ENCODE peak calls at places on chromosomes 7 and 10, in nine cellular contexts. One of them, this sample, is unnamed.

GRCh38 chr10:62266147-62266546 is 2.5 kb downstream of the RTKN2 start:
- DNase-seq in fibroblast of lung: no peak
- DNase-seq in cardiac muscle cell: no peak
- DNase-seq in heart left ventricle: no peak
- DNase-seq in GM20000: no peak
- DNase-seq in ovary: no peak
- DNase-seq in neural crest cell: no peak
- DNase-seq in BJ: no peak
- DNase-seq in thoracic aorta: no peak
- DNase-seq in this sample: no peak

GRCh38 chr10:110818311-110819257 is 53.1 kb upstream of the PDCD4 start:
- DNase-seq in fibroblast of lung: no peak
- DNase-seq in GM20000: no peak
- DNase-seq in heart left ventricle: no peak
- DNase-seq in cardiac muscle cell: no peak
- DNase-seq in ovary: no peak
- DNase-seq in thoracic aorta: no peak
- DNase-seq in BJ: no peak
- DNase-seq in neural crest cell: no peak
- DNase-seq in this sample: no peak

GRCh38 chr7:46630031-46630430 is 709.0 kb upstream of the IGFBP3 start:
- DNase-seq in neural crest cell: no peak
- DNase-seq in cardiac muscle cell: no peak
- DNase-seq in BJ: peak
- DNase-seq in heart left ventricle: no peak
- DNase-seq in ovary: no peak
- DNase-seq in thoracic aorta: no peak
- DNase-seq in GM20000: no peak
- DNase-seq in fibroblast of lung: peak
- DNase-seq in this sample: no peak

GRCh38 chr10:79088176-79088575 is 19.4 kb downstream of the ZMIZ1 start:
- DNase-seq in BJ: no peak
- DNase-seq in thoracic aorta: no peak
- DNase-seq in fibroblast of lung: no peak
- DNase-seq in heart left ventricle: peak
- DNase-seq in GM20000: no peak
- DNase-seq in ovary: no peak
- DNase-seq in neural crest cell: no peak
- DNase-seq in cardiac muscle cell: no peak
- DNase-seq in this sample: no peak

GRCh38 chr7:91784469-91784868 is 96.0 kb downstream of the MTERF1 start:
- DNase-seq in heart left ventricle: no peak
- DNase-seq in cardiac muscle cell: peak
- DNase-seq in BJ: peak
- DNase-seq in fibroblast of lung: peak
- DNase-seq in neural crest cell: no peak
- DNase-seq in GM20000: no peak
- DNase-seq in thoracic aorta: no peak
- DNase-seq in ovary: no peak
- DNase-seq in this sample: no peak

GRCh38 chr7:81846398-81846797 is 76.6 kb upstream of the HGF start:
- DNase-seq in thoracic aorta: no peak
- DNase-seq in neural crest cell: no peak
- DNase-seq in heart left ventricle: peak
- DNase-seq in BJ: peak
- DNase-seq in cardiac muscle cell: no peak
- DNase-seq in fibroblast of lung: peak
- DNase-seq in GM20000: no peak
- DNase-seq in ovary: no peak
- DNase-seq in this sample: no peak

GRCh38 chr10:94115725-94116124 is 122.0 kb downstream of the PLCE1 start:
- DNase-seq in heart left ventricle: no peak
- DNase-seq in neural crest cell: no peak
- DNase-seq in thoracic aorta: no peak
- DNase-seq in cardiac muscle cell: no peak
- DNase-seq in fibroblast of lung: no peak
- DNase-seq in BJ: no peak
- DNase-seq in ovary: no peak
- DNase-seq in GM20000: no peak
- DNase-seq in this sample: no peak

GRCh38 chr7:20793686-20794394 is 7.2 kb upstream of the SP8 start:
- DNase-seq in neural crest cell: no peak
- DNase-seq in BJ: no peak
- DNase-seq in GM20000: no peak
- DNase-seq in cardiac muscle cell: no peak
- DNase-seq in ovary: no peak
- DNase-seq in fibroblast of lung: no peak
- DNase-seq in thoracic aorta: no peak
- DNase-seq in heart left ventricle: no peak
- DNase-seq in this sample: no peak

GRCh38 chr7:74587435-74588126 is 69.9 kb upstream of the GTF2I start:
- DNase-seq in thoracic aorta: peak
- DNase-seq in GM20000: peak
- DNase-seq in ovary: peak
- DNase-seq in fibroblast of lung: peak
- DNase-seq in BJ: peak
- DNase-seq in cardiac muscle cell: peak
- DNase-seq in heart left ventricle: peak
- DNase-seq in neural crest cell: peak
- DNase-seq in this sample: no peak

GRCh38 chr7:88109612-88110011 is 110.2 kb downstream of the SRI start:
- DNase-seq in heart left ventricle: no peak
- DNase-seq in ovary: no peak
- DNase-seq in GM20000: no peak
- DNase-seq in cardiac muscle cell: no peak
- DNase-seq in thoracic aorta: no peak
- DNase-seq in neural crest cell: no peak
- DNase-seq in fibroblast of lung: no peak
- DNase-seq in BJ: no peak
- DNase-seq in this sample: no peak

GRCh38 chr10:24255115-24255895 is 46.4 kb downstream of the KIAA1217 start:
- DNase-seq in ovary: no peak
- DNase-seq in fibroblast of lung: no peak
- DNase-seq in neural crest cell: no peak
- DNase-seq in cardiac muscle cell: no peak
- DNase-seq in BJ: no peak
- DNase-seq in heart left ventricle: no peak
- DNase-seq in thoracic aorta: no peak
- DNase-seq in GM20000: no peak
- DNase-seq in this sample: no peak

GRCh38 chr10:57035310-57035709 is 674.3 kb upstream of the ZWINT start:
- DNase-seq in GM20000: no peak
- DNase-seq in ovary: no peak
- DNase-seq in fibroblast of lung: no peak
- DNase-seq in thoracic aorta: no peak
- DNase-seq in cardiac muscle cell: no peak
- DNase-seq in BJ: no peak
- DNase-seq in heart left ventricle: no peak
- DNase-seq in neural crest cell: no peak
- DNase-seq in this sample: no peak

GRCh38 chr7:21923663-21924062 is 22.0 kb downstream of the CDCA7L start:
- DNase-seq in neural crest cell: no peak
- DNase-seq in thoracic aorta: no peak
- DNase-seq in heart left ventricle: peak
- DNase-seq in fibroblast of lung: peak
- DNase-seq in ovary: no peak
- DNase-seq in GM20000: no peak
- DNase-seq in cardiac muscle cell: peak
- DNase-seq in BJ: no peak
- DNase-seq in this sample: no peak

GRCh38 chr7:28395806-28396205 is 16.5 kb upstream of the CREB5 start:
- DNase-seq in cardiac muscle cell: no peak
- DNase-seq in ovary: no peak
- DNase-seq in thoracic aorta: no peak
- DNase-seq in neural crest cell: no peak
- DNase-seq in BJ: no peak
- DNase-seq in GM20000: no peak
- DNase-seq in heart left ventricle: no peak
- DNase-seq in fibroblast of lung: peak
- DNase-seq in this sample: no peak

GRCh38 chr10:42242135-42242805 is 396.1 kb downstream of the ZNF33B start:
- DNase-seq in thoracic aorta: no peak
- DNase-seq in fibroblast of lung: no peak
- DNase-seq in heart left ventricle: no peak
- DNase-seq in neural crest cell: no peak
- DNase-seq in cardiac muscle cell: no peak
- DNase-seq in ovary: no peak
- DNase-seq in BJ: no peak
- DNase-seq in GM20000: peak
- DNase-seq in this sample: no peak

GRCh38 chr10:63208981-63209380 is 75.9 kb downstream of the NRBF2 start:
- DNase-seq in heart left ventricle: no peak
- DNase-seq in ovary: no peak
- DNase-seq in cardiac muscle cell: peak
- DNase-seq in thoracic aorta: no peak
- DNase-seq in fibroblast of lung: peak
- DNase-seq in GM20000: no peak
- DNase-seq in neural crest cell: no peak
- DNase-seq in BJ: no peak
- DNase-seq in this sample: no peak

GRCh38 chr7:122622682-122623081 is 76.2 kb downstream of the RNF133 start:
- DNase-seq in heart left ventricle: no peak
- DNase-seq in fibroblast of lung: no peak
- DNase-seq in ovary: no peak
- DNase-seq in GM20000: no peak
- DNase-seq in thoracic aorta: no peak
- DNase-seq in BJ: no peak
- DNase-seq in cardiac muscle cell: no peak
- DNase-seq in neural crest cell: no peak
- DNase-seq in this sample: no peak

GRCh38 chr10:114779803-114780609 is 41.6 kb upstream of the FHIP2A start:
- DNase-seq in heart left ventricle: no peak
- DNase-seq in BJ: peak
- DNase-seq in neural crest cell: no peak
- DNase-seq in cardiac muscle cell: no peak
- DNase-seq in GM20000: no peak
- DNase-seq in thoracic aorta: no peak
- DNase-seq in fibroblast of lung: peak
- DNase-seq in ovary: no peak
- DNase-seq in this sample: no peak

GRCh38 chr7:131625817-131626372 is 69.5 kb upstream of the PODXL start:
- DNase-seq in heart left ventricle: peak
- DNase-seq in neural crest cell: peak
- DNase-seq in BJ: peak
- DNase-seq in fibroblast of lung: peak
- DNase-seq in cardiac muscle cell: peak
- DNase-seq in GM20000: no peak
- DNase-seq in thoracic aorta: no peak
- DNase-seq in ovary: no peak
- DNase-seq in this sample: no peak

GRCh38 chr7:51636503-51636902 is 319.9 kb upstream of the COBL start:
- DNase-seq in BJ: no peak
- DNase-seq in cardiac muscle cell: no peak
- DNase-seq in fibroblast of lung: no peak
- DNase-seq in thoracic aorta: no peak
- DNase-seq in neural crest cell: no peak
- DNase-seq in heart left ventricle: no peak
- DNase-seq in ovary: no peak
- DNase-seq in GM20000: no peak
- DNase-seq in this sample: no peak

GRCh38 chr7:43758861-43759683 is 592 bp downstream of the BLVRA start:
- DNase-seq in GM20000: peak
- DNase-seq in neural crest cell: peak
- DNase-seq in heart left ventricle: peak
- DNase-seq in BJ: no peak
- DNase-seq in cardiac muscle cell: peak
- DNase-seq in ovary: peak
- DNase-seq in thoracic aorta: no peak
- DNase-seq in fibroblast of lung: peak
- DNase-seq in this sample: peak

GRCh38 chr7:74092964-74093339 is 9.3 kb downstream of the LIMK1 start:
- DNase-seq in thoracic aorta: no peak
- DNase-seq in neural crest cell: no peak
- DNase-seq in heart left ventricle: peak
- DNase-seq in fibroblast of lung: no peak
- DNase-seq in cardiac muscle cell: no peak
- DNase-seq in ovary: peak
- DNase-seq in BJ: no peak
- DNase-seq in GM20000: peak
- DNase-seq in this sample: no peak

DNA sequence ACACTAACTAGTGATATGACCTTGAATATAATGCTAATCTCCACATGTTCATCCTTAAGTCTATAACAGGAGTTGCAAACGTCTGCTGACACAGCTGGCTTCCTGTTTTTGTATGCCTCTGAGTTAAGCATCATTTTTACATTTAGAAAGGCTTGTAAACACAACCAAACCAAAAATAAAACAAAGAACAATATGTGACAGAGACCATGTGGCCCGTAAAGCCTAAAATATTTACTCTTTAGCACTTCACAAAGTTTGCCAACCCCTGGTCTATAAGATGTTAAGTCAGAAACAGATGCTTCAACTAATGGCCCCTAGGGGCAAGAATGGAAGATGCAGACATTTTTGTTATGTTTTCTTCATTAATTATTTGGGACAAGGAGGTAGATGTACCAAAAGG is 109.3 kb downstream of the CPEB3 start:
- DNase-seq in heart left ventricle: no peak
- DNase-seq in GM20000: no peak
- DNase-seq in neural crest cell: no peak
- DNase-seq in ovary: no peak
- DNase-seq in BJ: no peak
- DNase-seq in thoracic aorta: no peak
- DNase-seq in fibroblast of lung: peak
- DNase-seq in cardiac muscle cell: no peak
- DNase-seq in this sample: no peak
- TF ChIP-seq CTCF in heart left ventricle: no peak
- TF ChIP-seq CTCF in GM20000: no peak
- TF ChIP-seq CTCF in neural crest cell: peak
- TF ChIP-seq CTCF in ovary: peak
- TF ChIP-seq CTCF in BJ: peak
- TF ChIP-seq CTCF in thoracic aorta: peak
- TF ChIP-seq CTCF in fibroblast of lung: peak
- TF ChIP-seq CTCF in cardiac muscle cell: peak
- TF ChIP-seq CTCF in this sample: peak

GRCh38 chr7:106664343-106664742 is 3.4 kb upstream of the CCDC71L start:
- DNase-seq in BJ: no peak
- DNase-seq in cardiac muscle cell: no peak
- DNase-seq in heart left ventricle: no peak
- DNase-seq in fibroblast of lung: no peak
- DNase-seq in thoracic aorta: no peak
- DNase-seq in ovary: no peak
- DNase-seq in GM20000: no peak
- DNase-seq in neural crest cell: no peak
- DNase-seq in this sample: no peak
- TF ChIP-seq CTCF in BJ: no peak
- TF ChIP-seq CTCF in cardiac muscle cell: no peak
- TF ChIP-seq CTCF in heart left ventricle: no peak
- TF ChIP-seq CTCF in fibroblast of lung: no peak
- TF ChIP-seq CTCF in thoracic aorta: no peak
- TF ChIP-seq CTCF in ovary: no peak
- TF ChIP-seq CTCF in GM20000: no peak
- TF ChIP-seq CTCF in neural crest cell: no peak
- TF ChIP-seq CTCF in this sample: no peak

GRCh38 chr10:794382-794956 is 105.0 kb upstream of the DIP2C start:
- DNase-seq in thoracic aorta: no peak
- DNase-seq in BJ: no peak
- DNase-seq in neural crest cell: no peak
- DNase-seq in heart left ventricle: no peak
- DNase-seq in ovary: peak
- DNase-seq in fibroblast of lung: peak
- DNase-seq in GM20000: no peak
- DNase-seq in cardiac muscle cell: no peak
- DNase-seq in this sample: no peak
- TF ChIP-seq CTCF in thoracic aorta: no peak
- TF ChIP-seq CTCF in BJ: peak
- TF ChIP-seq CTCF in neural crest cell: peak
- TF ChIP-seq CTCF in heart left ventricle: peak
- TF ChIP-seq CTCF in ovary: no peak
- TF ChIP-seq CTCF in fibroblast of lung: peak
- TF ChIP-seq CTCF in GM20000: no peak
- TF ChIP-seq CTCF in cardiac muscle cell: peak
- TF ChIP-seq CTCF in this sample: peak

GRCh38 chr7:114334992-114335391 is 79.6 kb upstream of the FOXP2 start:
- DNase-seq in cardiac muscle cell: no peak
- DNase-seq in GM20000: no peak
- DNase-seq in heart left ventricle: no peak
- DNase-seq in thoracic aorta: no peak
- DNase-seq in fibroblast of lung: peak
- DNase-seq in BJ: no peak
- DNase-seq in ovary: no peak
- DNase-seq in neural crest cell: no peak
- DNase-seq in this sample: no peak
- TF ChIP-seq CTCF in cardiac muscle cell: no peak
- TF ChIP-seq CTCF in GM20000: no peak
- TF ChIP-seq CTCF in heart left ventricle: no peak
- TF ChIP-seq CTCF in thoracic aorta: no peak
- TF ChIP-seq CTCF in fibroblast of lung: no peak
- TF ChIP-seq CTCF in BJ: no peak
- TF ChIP-seq CTCF in ovary: no peak
- TF ChIP-seq CTCF in neural crest cell: no peak
- TF ChIP-seq CTCF in this sample: no peak